ENCODE peak calls at places on chromosomes 16 and 17, in five cellular contexts. Y is Caco-2; U is CD4-positive, CD25-positive, alpha-beta regulatory T cell; Z is HCT116; S is fibroblast of pulmonary artery. O is an unnamed sample.

GRCh38 chr16:85891776-85892166 is 7.2 kb upstream of the IRF8 start:
- DNase-seq in Y (no peak), U (no peak), Z (no peak), S (no peak), O (no peak)

GRCh38 chr16:19292186-19292585 is 6.7 kb downstream of the CLEC19A start:
- DNase-seq in Y (no peak), U (no peak), Z (no peak), S (no peak), O (no peak)

GRCh38 chr17:9987779-9988585 is 82.9 kb upstream of the RCVRN start:
- DNase-seq in Y (peak), U (no peak), Z (no peak), S (peak), O (no peak)

GRCh38 chr16:9139965-9140364 is 48.5 kb downstream of the HAPSTR1 start:
- DNase-seq in Y (peak), U (no peak), Z (peak), S (peak), O (no peak)

GRCh38 chr16:90010676-90011075 is 8.6 kb downstream of the DBNDD1 start:
- DNase-seq in Y (no peak), U (no peak), Z (no peak), S (no peak), O (no peak)

GRCh38 chr17:1188812-1189211 is 9.0 kb upstream of the ABR start:
- DNase-seq in Y (no peak), U (no peak), Z (no peak), S (peak), O (no peak)

GRCh38 chr17:75227729-75228128 is 22.2 kb downstream of the NUP85 start:
- DNase-seq in Y (no peak), U (no peak), Z (no peak), S (no peak), O (no peak)

GRCh38 chr17:67276075-67276474 is 31.1 kb upstream of the HELZ start:
- DNase-seq in Y (peak), U (no peak), Z (peak), S (no peak), O (no peak)

GRCh38 chr17:79019631-79020584 is 4.1 kb upstream of the C1QTNF1 start:
- DNase-seq in Y (peak), U (peak), Z (peak), S (peak), O (peak)

DNA sequence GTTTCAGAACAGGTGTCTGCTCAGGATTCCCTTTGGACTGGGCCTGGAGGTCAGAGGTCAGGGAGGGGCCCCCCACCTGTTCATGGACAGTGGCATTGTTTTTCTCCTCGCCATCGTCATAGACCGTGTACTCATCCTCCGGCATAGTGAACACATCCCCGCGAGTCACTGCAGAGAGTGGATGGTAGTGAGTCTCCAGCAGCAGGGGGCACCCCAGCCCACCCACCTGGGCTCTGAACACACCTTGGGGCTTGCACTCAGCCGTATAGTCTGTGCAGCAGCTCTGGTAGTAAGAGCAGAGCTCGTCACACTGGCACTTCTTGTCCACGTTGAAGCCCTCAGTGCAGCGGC is 448 bp downstream of the VTN start:
- DNase-seq in Y (peak), U (no peak), Z (no peak), S (no peak), O (no peak)
- H3K4me3 ChIP-seq in Y (peak), U (no peak), Z (no peak), S (no peak), O (no peak)

GRCh38 chr17:2402517-2402916 is 1.7 kb upstream of the MNT start:
- DNase-seq in Y (no peak), U (no peak), Z (no peak), S (no peak), O (no peak)
- H3K4me3 ChIP-seq in Y (peak), U (peak), Z (peak), S (peak), O (peak)

DNA sequence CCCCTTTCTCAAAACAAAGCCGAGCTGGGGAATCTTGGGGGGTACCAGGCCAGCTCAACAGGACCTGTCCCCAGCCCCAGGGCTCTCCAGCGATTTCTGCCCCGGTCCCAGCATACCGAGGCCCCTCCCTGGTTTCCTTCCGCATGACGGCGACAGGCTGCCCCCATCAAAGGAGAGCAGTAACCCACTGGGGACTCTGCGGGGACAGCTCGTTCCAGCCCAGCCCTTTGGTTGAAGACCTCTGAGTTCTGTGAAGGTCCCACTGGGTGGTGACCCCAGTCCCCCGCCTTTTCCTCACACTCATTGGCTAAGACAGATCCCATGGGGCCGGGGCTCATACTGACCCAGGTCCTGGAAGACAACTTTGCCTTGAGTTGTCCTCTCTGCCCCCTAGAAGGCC is 4.1 kb downstream of the SMTNL2 start:
- DNase-seq in Y (no peak), U (no peak), Z (no peak), S (no peak), O (no peak)
- H3K4me3 ChIP-seq in Y (no peak), U (no peak), Z (no peak), S (no peak), O (no peak)

DNA sequence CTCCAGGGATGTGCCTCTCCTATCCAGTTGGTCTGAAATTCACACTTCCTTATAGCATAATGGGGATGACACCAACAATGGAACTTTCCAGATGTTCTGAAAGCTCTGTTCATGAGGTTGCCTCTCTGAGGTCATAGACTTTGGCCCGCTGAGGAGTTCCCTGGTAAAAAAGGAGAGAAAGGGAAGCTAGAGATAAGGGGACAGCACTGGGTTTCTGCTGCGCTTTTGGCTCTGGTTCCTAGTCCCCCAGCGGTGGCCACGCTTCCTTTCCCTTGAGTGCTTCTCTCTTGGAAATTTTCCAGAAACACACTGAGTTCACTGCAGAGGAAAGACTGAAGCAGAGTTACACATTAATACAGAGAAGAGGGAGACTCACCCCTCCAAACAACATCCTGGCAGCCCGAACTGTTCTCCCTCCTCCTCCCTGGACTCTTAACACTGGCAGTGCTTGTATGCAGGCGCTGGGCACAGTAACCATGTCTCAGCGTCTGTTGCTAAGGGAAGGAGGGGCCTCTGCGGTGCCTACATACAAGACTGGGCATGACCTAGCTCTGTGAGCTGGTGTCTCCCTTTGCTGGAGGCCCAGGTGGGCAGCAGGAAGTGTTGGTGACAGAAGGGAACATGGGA is at the start of gene DNAH3:
- DNase-seq in Y (no peak), U (no peak), Z (no peak), S (no peak), O (no peak)
- H3K4me3 ChIP-seq in Y (no peak), U (no peak), Z (no peak), S (no peak), O (no peak)